ENCODE peak calls at places on chromosome 17, in ten cellular contexts. U, O, M, X, S, K, H, R, A and W are unnamed samples.

GRCh38 chr17:1031711-1032110 is 34.8 kb downstream of the TIMM22 start:
- DNase-seq in R (peak), X (no peak), H (no peak), A (peak), U (peak), K (peak), M (peak), O (no peak), S (no peak), W (no peak)

GRCh38 chr17:35713069-35713728 is 18.2 kb upstream of the RASL10B start:
- DNase-seq in K (peak), M (peak), H (peak), A (no peak), X (no peak), O (no peak), S (no peak), R (no peak), U (peak), W (peak)

GRCh38 chr17:29151567-29151966 is 28.6 kb downstream of the MYO18A start:
- DNase-seq in M (peak), X (peak), S (no peak), A (peak), R (no peak), U (no peak), H (no peak), O (peak), K (no peak), W (no peak)

GRCh38 chr17:38415250-38416194 is 12.7 kb upstream of the ARHGAP23 start:
- DNase-seq in S (no peak), X (peak), A (no peak), U (no peak), O (no peak), H (peak), M (peak), K (no peak), R (no peak), W (peak)

GRCh38 chr17:67015001-67015400 is 29.4 kb upstream of the CACNG1 start:
- DNase-seq in M (no peak), K (no peak), H (no peak), R (no peak), X (no peak), O (no peak), U (no peak), S (no peak), A (no peak), W (no peak)

GRCh38 chr17:73901661-73902415 is 257.6 kb upstream of the SDK2 start:
- DNase-seq in K (peak), M (peak), H (no peak), S (no peak), R (peak), O (peak), X (no peak), A (peak), U (peak), W (no peak)

GRCh38 chr17:67672592-67672991 is 45.1 kb upstream of the NOL11 start:
- DNase-seq in M (no peak), S (no peak), X (no peak), O (no peak), H (no peak), U (no peak), A (no peak), R (no peak), K (peak), W (no peak)

GRCh38 chr17:28219771-28220170 is 99.2 kb upstream of the TMEM97 start:
- DNase-seq in O (no peak), R (no peak), H (no peak), X (no peak), U (no peak), M (no peak), K (no peak), S (no peak), A (no peak), W (no peak)

GRCh38 chr17:8702996-8703395 is 41.6 kb downstream of the CCDC42 start:
- DNase-seq in H (no peak), A (no peak), S (no peak), U (no peak), X (no peak), O (no peak), M (no peak), K (no peak), R (no peak), W (no peak)

GRCh38 chr17:35729405-35729833 is 2.0 kb upstream of the RASL10B start:
- DNase-seq in X (no peak), U (no peak), K (no peak), R (no peak), O (no peak), S (no peak), M (no peak), A (no peak), H (no peak), W (no peak)

GRCh38 chr17:61130320-61130719 is 269.3 kb upstream of the TBX2 start:
- DNase-seq in U (no peak), X (no peak), O (no peak), S (no peak), K (no peak), A (no peak), M (no peak), R (no peak), H (no peak), W (no peak)

GRCh38 chr17:80030730-80031410 is 4.8 kb downstream of the TBC1D16 start:
- DNase-seq in X (no peak), H (peak), U (no peak), A (no peak), M (no peak), O (peak), S (no peak), R (no peak), K (peak), W (no peak)

GRCh38 chr17:70483624-70484023 is 314.3 kb downstream of the KCNJ2 start:
- DNase-seq in H (no peak), K (no peak), R (no peak), M (no peak), X (no peak), A (no peak), S (no peak), O (no peak), U (no peak), W (no peak)

GRCh38 chr17:49787932-49788442 is 494 bp upstream of the KAT7 start:
- DNase-seq in K (peak), O (no peak), X (no peak), S (no peak), R (no peak), U (peak), H (no peak), A (peak), M (no peak), W (no peak)

GRCh38 chr17:60416368-60416925 is 5.8 kb upstream of the CHCT1 start:
- DNase-seq in H (no peak), O (no peak), X (no peak), S (no peak), A (no peak), K (no peak), U (no peak), R (no peak), M (peak), W (no peak)

GRCh38 chr17:6098466-6099180 is 28.4 kb downstream of the WSCD1 start:
- DNase-seq in R (no peak), X (no peak), U (peak), K (no peak), S (no peak), O (no peak), A (no peak), H (peak), M (peak), W (no peak)

GRCh38 chr17:259341-259976 is 78.0 kb upstream of the DOC2B start:
- DNase-seq in A (no peak), K (no peak), X (no peak), O (no peak), R (no peak), S (no peak), U (peak), M (no peak), H (peak), W (no peak)

GRCh38 chr17:82338858-82339633 is 5.5 kb upstream of the SECTM1 start:
- DNase-seq in H (no peak), A (peak), R (peak), S (no peak), X (peak), M (peak), O (peak), U (no peak), K (peak), W (peak)

GRCh38 chr17:76868669-76869208 is 535 bp downstream of the MGAT5B start:
- DNase-seq in K (no peak), S (no peak), M (peak), A (no peak), X (no peak), U (no peak), R (no peak), O (peak), H (no peak), W (no peak)

GRCh38 chr17:50185724-50186545 is 15.5 kb downstream of the COL1A1 start:
- DNase-seq in M (peak), U (no peak), S (no peak), O (no peak), K (no peak), R (no peak), H (no peak), X (no peak), A (peak), W (no peak)

GRCh38 chr17:71460943-71461342 is 659.9 kb upstream of the SOX9 start:
- DNase-seq in H (peak), M (peak), X (peak), K (peak), O (no peak), U (no peak), S (no peak), A (peak), R (peak), W (no peak)

GRCh38 chr17:10751569-10751968 is 21.7 kb upstream of the TMEM220 start:
- DNase-seq in S (no peak), K (no peak), H (no peak), M (no peak), U (no peak), X (no peak), R (no peak), A (no peak), O (no peak), W (no peak)

GRCh38 chr17:77854759-77855745 is 103.5 kb upstream of the TNRC6C start:
- DNase-seq in A (no peak), H (no peak), M (no peak), O (no peak), X (no peak), R (no peak), K (no peak), S (no peak), U (no peak), W (no peak)

GRCh38 chr17:77349976-77350830 is 209.4 kb downstream of the SEC14L1 start:
- DNase-seq in A (no peak), O (no peak), U (peak), K (no peak), H (peak), R (peak), X (no peak), S (no peak), M (peak), W (no peak)

GRCh38 chr17:65305116-65305515 is 167.9 kb downstream of the RGS9 start:
- DNase-seq in O (no peak), X (no peak), U (no peak), H (no peak), R (no peak), S (no peak), A (no peak), K (no peak), M (no peak), W (no peak)

GRCh38 chr17:80195141-80195540 is 25.0 kb downstream of the SGSH start:
- DNase-seq in U (no peak), A (peak), K (no peak), S (no peak), M (no peak), H (no peak), O (no peak), X (no peak), R (no peak), W (no peak)

GRCh38 chr17:19409066-19409465 is 2.0 kb upstream of the RNF112 start:
- DNase-seq in R (no peak), H (no peak), S (no peak), X (no peak), A (no peak), K (no peak), O (no peak), U (no peak), M (no peak), W (no peak)

GRCh38 chr17:42760652-42761581 is at the start of gene RAMP2:
- DNase-seq in R (no peak), A (peak), S (no peak), O (no peak), X (no peak), U (peak), K (no peak), H (peak), M (peak), W (no peak)

GRCh38 chr17:72726936-72727335 is 365.6 kb downstream of the SLC39A11 start:
- DNase-seq in A (no peak), O (peak), R (no peak), S (peak), M (no peak), U (no peak), K (no peak), X (no peak), H (no peak), W (no peak)

GRCh38 chr17:38733315-38734234 is 3.4 kb downstream of the CISD3 start:
- DNase-seq in R (no peak), U (no peak), O (no peak), M (no peak), A (no peak), K (peak), H (peak), X (peak), S (no peak), W (no peak)

GRCh38 chr17:27069842-27070508 is 223.9 kb upstream of the WSB1 start:
- DNase-seq in H (no peak), S (no peak), K (no peak), R (no peak), X (no peak), M (no peak), O (no peak), U (no peak), A (no peak), W (no peak)

GRCh38 chr17:36856169-36856568 is 81.1 kb upstream of the LHX1 start:
- DNase-seq in X (no peak), K (peak), O (peak), U (no peak), S (no peak), R (no peak), H (no peak), A (no peak), M (no peak), W (no peak)

DNA sequence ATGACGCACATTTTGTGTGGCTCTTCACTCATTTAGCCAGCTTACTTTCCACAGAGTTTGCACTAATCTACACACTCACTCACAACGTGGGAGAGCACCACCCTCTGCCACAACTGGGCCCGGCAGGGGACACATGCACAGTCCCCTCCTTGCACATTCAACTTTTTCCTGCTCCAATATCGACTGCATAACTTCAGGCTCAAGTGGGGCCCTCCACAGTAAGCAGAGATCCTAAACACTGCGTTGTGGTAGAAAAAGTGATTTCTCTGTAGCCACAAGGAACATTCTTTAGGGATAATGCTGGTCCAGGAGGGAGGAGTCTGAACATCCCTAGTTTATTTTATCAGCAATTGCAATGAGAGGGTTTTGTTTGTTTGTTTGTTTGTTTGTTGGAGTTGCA is 40.0 kb downstream of the MRPS23 start:
- DNase-seq in K (no peak), H (no peak), U (no peak), M (peak), O (no peak), A (no peak), R (no peak), S (no peak), X (no peak), W (no peak)
- H3K4me3 ChIP-seq in K (no peak), H (no peak), U (no peak), M (no peak), O (no peak), A (no peak), R (no peak), S (no peak), X (no peak), W (no peak)

DNA sequence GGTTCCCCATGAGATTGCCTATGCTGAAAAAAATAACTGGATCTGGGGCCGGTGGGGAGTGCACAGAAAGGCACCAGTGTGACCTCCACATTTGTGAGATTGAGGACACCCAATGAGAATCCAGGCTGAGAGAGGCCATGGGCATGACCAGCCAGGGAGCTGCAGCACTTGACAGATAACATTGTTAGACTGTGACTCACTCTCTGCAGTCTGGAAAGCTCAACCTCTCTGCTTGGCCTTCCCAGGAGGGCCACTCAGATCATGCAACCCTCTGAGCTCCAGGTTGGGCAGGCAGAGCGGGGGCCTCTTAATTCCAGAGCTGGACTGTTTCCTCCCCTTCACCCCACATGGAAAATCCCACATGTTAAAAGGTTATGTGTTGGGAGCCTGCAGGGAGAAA is 30.1 kb downstream of the FZD2 start:
- DNase-seq in X (peak), R (peak), U (peak), K (peak), O (peak), M (peak), H (no peak), A (peak), S (no peak), W (peak)
- H3K27ac ChIP-seq in X (no peak), R (peak), U (peak), K (no peak), O (no peak), M (peak), H (no peak), A (peak), S (no peak), W (peak)

DNA sequence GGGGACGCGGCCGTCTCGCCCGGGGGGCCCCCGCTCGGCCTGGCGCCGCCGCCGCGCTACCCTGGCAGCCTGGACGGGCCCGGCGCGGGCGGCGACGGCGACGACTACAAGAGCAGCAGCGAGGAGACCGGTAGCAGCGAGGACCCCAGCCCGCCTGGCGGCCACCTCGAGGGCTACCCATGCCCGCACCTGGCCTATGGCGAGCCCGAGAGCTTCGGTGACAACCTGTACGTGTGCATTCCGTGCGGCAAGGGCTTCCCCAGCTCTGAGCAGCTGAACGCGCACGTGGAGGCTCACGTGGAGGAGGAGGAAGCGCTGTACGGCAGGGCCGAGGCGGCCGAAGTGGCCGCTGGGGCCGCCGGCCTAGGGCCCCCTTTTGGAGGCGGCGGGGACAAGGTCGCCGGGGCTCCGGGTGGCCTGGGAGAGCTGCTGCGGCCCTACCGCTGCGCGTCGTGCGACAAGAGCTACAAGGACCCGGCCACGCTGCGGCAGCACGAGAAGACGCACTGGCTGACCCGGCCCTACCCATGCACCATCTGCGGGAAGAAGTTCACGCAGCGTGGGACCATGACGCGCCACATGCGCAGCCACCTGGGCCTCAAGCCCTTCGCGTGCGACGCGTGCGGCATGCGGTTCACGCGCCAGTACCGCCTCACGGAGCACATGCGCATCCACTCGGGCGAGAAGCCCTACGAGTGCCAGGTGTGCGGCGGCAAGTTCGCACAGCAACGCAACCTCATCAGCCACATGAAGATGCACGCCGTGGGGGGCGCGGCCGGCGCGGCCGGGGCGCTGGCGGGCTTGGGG is 3.0 kb downstream of the HIC1 start:
- DNase-seq in M (peak), H (no peak), U (no peak), X (no peak), K (no peak), A (peak), S (no peak), O (no peak), R (no peak), W (no peak)
- H3K4me3 ChIP-seq in M (no peak), H (no peak), U (peak), X (no peak), K (no peak), A (peak), S (no peak), O (no peak), R (peak), W (peak)

DNA sequence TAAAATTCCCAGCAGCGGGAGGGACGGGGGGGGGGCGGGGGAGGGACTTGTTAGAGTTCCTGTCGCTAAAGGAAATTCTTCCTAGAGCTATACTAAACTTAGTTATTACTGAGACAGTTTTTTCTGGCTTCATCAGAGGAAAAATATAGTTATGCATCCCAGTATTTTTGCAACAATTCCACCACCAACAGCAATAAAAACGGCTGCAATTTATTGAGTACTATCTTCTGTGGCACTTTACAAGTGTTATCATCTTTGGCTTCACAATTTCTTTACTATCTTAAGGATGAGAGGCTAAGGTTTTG is 6.9 kb upstream of the DHRS7B start:
- DNase-seq in O (no peak), M (no peak), K (no peak), H (no peak), X (no peak), U (no peak), A (no peak), R (no peak), S (no peak), W (no peak)
- H3K27ac ChIP-seq in O (no peak), M (no peak), K (no peak), H (no peak), X (no peak), U (no peak), A (no peak), R (no peak), S (no peak), W (no peak)

GRCh38 chr17:17280613-17281549 is at the start of gene COPS3:
- DNase-seq in R (peak), S (peak), A (peak), M (peak), K (peak), O (peak), U (peak), X (peak), H (peak), W (peak)
- H3K4me3 ChIP-seq in R (peak), S (peak), A (peak), M (peak), K (peak), O (peak), U (peak), X (peak), H (peak), W (peak)

DNA sequence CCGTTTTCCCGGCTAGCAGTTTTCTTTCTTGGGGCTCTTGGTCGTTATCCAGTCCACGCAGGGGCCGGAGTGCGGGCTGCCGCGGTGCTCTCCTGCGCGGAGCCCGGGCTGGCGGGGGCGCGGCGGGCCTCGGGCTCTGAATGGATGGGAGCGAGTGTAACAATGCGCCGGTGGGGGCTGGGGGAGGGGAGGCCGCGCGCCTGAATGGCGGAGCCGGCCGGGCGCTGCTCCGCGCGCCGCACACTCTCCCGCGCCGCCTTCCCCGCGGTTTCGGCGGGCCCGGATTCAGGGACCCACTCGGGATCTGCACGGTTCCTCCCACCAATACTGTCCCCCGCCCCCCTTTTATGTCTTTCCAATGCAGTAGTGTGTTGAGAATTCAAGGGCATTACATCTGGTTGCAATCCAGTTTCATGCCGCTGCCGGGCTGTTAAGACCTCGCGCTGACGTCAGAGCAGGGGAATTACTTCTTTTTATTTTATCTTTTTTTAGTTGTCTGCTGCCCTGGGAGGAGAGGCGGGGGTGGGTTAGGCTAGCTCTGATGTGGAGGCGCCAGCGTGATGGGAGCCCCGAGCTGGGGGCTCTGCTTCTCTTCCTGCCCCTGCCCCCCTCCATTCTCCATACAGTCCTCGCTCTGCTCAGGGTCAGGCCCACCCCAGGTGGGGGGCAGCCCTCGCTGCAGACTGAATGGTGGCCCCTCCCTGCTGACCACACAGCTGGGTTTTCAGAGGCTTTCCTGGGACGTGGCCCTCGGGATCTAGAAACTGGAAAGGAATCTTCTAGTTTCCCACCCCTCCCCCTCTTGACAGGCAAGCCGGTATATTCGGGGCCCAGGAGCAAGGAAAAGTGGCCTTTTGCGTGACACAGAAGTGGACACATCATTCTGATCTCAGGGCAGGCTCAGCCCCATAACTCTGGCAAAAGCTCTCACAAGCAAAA is 1.7 kb downstream of the RAI1 start:
- DNase-seq in X (no peak), R (peak), O (peak), K (peak), A (peak), S (peak), U (peak), M (peak), H (peak), W (peak)
- H3K27ac ChIP-seq in X (peak), R (peak), O (peak), K (peak), A (peak), S (peak), U (peak), M (peak), H (peak), W (peak)